ENCODE peak calls at places on chromosomes 2 and 18, in five cellular contexts. One of them, this sample, is unnamed.

GRCh38 chr2:234818937-234819336 is 132.9 kb upstream of the SH3BP4 start:
- DNase-seq in heart right ventricle: no peak
- DNase-seq in endodermal cell: no peak
- DNase-seq in suprapubic skin: no peak
- DNase-seq in GM12865: no peak
- DNase-seq in this sample: no peak

GRCh38 chr18:45830917-45831316 is 5.4 kb downstream of the SIGLEC15 start:
- DNase-seq in heart right ventricle: no peak
- DNase-seq in endodermal cell: no peak
- DNase-seq in suprapubic skin: no peak
- DNase-seq in GM12865: no peak
- DNase-seq in this sample: no peak

GRCh38 chr2:141186413-141187062 is 944.3 kb downstream of the LRP1B start:
- DNase-seq in heart right ventricle: no peak
- DNase-seq in endodermal cell: no peak
- DNase-seq in suprapubic skin: no peak
- DNase-seq in GM12865: no peak
- DNase-seq in this sample: no peak

GRCh38 chr2:239817011-239817490 is 208.1 kb downstream of the NDUFA10 start:
- DNase-seq in heart right ventricle: no peak
- DNase-seq in endodermal cell: peak; percentile 37
- DNase-seq in suprapubic skin: peak; percentile 65
- DNase-seq in GM12865: no peak
- DNase-seq in this sample: no peak

GRCh38 chr2:96815326-96816126 is 542 bp upstream of the CNNM3 start:
- DNase-seq in heart right ventricle: no peak
- DNase-seq in endodermal cell: peak; percentile 63
- DNase-seq in suprapubic skin: no peak
- DNase-seq in GM12865: peak; percentile 24
- DNase-seq in this sample: no peak

GRCh38 chr2:38416296-38417036 is 39.4 kb upstream of the ATL2 start:
- DNase-seq in heart right ventricle: no peak
- DNase-seq in endodermal cell: no peak
- DNase-seq in suprapubic skin: no peak
- DNase-seq in GM12865: no peak
- DNase-seq in this sample: no peak

GRCh38 chr2:109324859-109325258 is 195.9 kb downstream of the SH3RF3 start:
- DNase-seq in heart right ventricle: peak; percentile 55
- DNase-seq in endodermal cell: no peak
- DNase-seq in suprapubic skin: no peak
- DNase-seq in GM12865: no peak
- DNase-seq in this sample: no peak

GRCh38 chr2:224520064-224520463 is 65.1 kb downstream of the CUL3 start:
- DNase-seq in heart right ventricle: no peak
- DNase-seq in endodermal cell: no peak
- DNase-seq in suprapubic skin: no peak
- DNase-seq in GM12865: peak; percentile 92
- DNase-seq in this sample: no peak

GRCh38 chr2:55720417-55720816 is 26.8 kb upstream of the PNPT1 start:
- DNase-seq in heart right ventricle: no peak
- DNase-seq in endodermal cell: no peak
- DNase-seq in suprapubic skin: no peak
- DNase-seq in GM12865: no peak
- DNase-seq in this sample: no peak

GRCh38 chr2:127721978-127722355 is 20.7 kb downstream of the SFT2D3 start:
- DNase-seq in heart right ventricle: no peak
- DNase-seq in endodermal cell: no peak
- DNase-seq in suprapubic skin: no peak
- DNase-seq in GM12865: no peak
- DNase-seq in this sample: no peak

GRCh38 chr2:213065583-213066444 is 85.6 kb downstream of the IKZF2 start:
- DNase-seq in heart right ventricle: peak; percentile 29
- DNase-seq in endodermal cell: peak; percentile 67
- DNase-seq in suprapubic skin: no peak
- DNase-seq in GM12865: peak; percentile 37
- DNase-seq in this sample: no peak

GRCh38 chr2:145845207-145845894 is 1325.4 kb upstream of the ZEB2 start:
- DNase-seq in heart right ventricle: no peak
- DNase-seq in endodermal cell: no peak
- DNase-seq in suprapubic skin: no peak
- DNase-seq in GM12865: no peak
- DNase-seq in this sample: no peak

GRCh38 chr2:100983684-100984310 is 18.3 kb upstream of the RPL31 start:
- DNase-seq in heart right ventricle: no peak
- DNase-seq in endodermal cell: no peak
- DNase-seq in suprapubic skin: no peak
- DNase-seq in GM12865: no peak
- DNase-seq in this sample: no peak

GRCh38 chr2:38836801-38837200 is 38.9 kb downstream of the DHX57 start:
- DNase-seq in heart right ventricle: no peak
- DNase-seq in endodermal cell: no peak
- DNase-seq in suprapubic skin: no peak
- DNase-seq in GM12865: peak; percentile 28
- DNase-seq in this sample: no peak

GRCh38 chr18:45402485-45403056 is 212.7 kb upstream of the SLC14A2 start:
- DNase-seq in heart right ventricle: no peak
- DNase-seq in endodermal cell: no peak
- DNase-seq in suprapubic skin: no peak
- DNase-seq in GM12865: no peak
- DNase-seq in this sample: no peak

GRCh38 chr2:73068147-73068546 is 3.4 kb downstream of the SFXN5 start:
- DNase-seq in heart right ventricle: no peak
- DNase-seq in endodermal cell: peak; percentile 24
- DNase-seq in suprapubic skin: no peak
- DNase-seq in GM12865: no peak
- DNase-seq in this sample: no peak

GRCh38 chr2:180519276-180519675 is 461.1 kb upstream of the UBE2E3 start:
- DNase-seq in heart right ventricle: no peak
- DNase-seq in endodermal cell: no peak
- DNase-seq in suprapubic skin: no peak
- DNase-seq in GM12865: no peak
- DNase-seq in this sample: no peak

GRCh38 chr2:16613475-16613874 is 52.2 kb downstream of the CYRIA start:
- DNase-seq in heart right ventricle: no peak
- DNase-seq in endodermal cell: no peak
- DNase-seq in suprapubic skin: no peak
- DNase-seq in GM12865: peak; percentile 49
- DNase-seq in this sample: no peak

GRCh38 chr18:58045265-58046086 is 1.4 kb downstream of the NEDD4L start:
- DNase-seq in heart right ventricle: peak; percentile 17
- DNase-seq in endodermal cell: peak; percentile 90
- DNase-seq in suprapubic skin: peak; percentile 81
- DNase-seq in GM12865: peak; percentile 48
- DNase-seq in this sample: no peak

GRCh38 chr2:85414761-85415498 is 3.6 kb upstream of the SH2D6 start:
- DNase-seq in heart right ventricle: no peak
- DNase-seq in endodermal cell: no peak
- DNase-seq in suprapubic skin: no peak
- DNase-seq in GM12865: no peak
- DNase-seq in this sample: no peak

GRCh38 chr2:5981241-5982055 is 289.3 kb downstream of the SOX11 start:
- DNase-seq in heart right ventricle: no peak
- DNase-seq in endodermal cell: peak; percentile 78
- DNase-seq in suprapubic skin: no peak
- DNase-seq in GM12865: no peak
- DNase-seq in this sample: peak; percentile 91

GRCh38 chr18:33440384-33441043 is at the start of gene CCDC178:
- DNase-seq in heart right ventricle: peak; percentile 16
- DNase-seq in endodermal cell: peak; percentile 89
- DNase-seq in suprapubic skin: no peak
- DNase-seq in GM12865: no peak
- DNase-seq in this sample: no peak

GRCh38 chr2:173891315-173892037 is 73.7 kb downstream of the SP3 start:
- DNase-seq in heart right ventricle: no peak
- DNase-seq in endodermal cell: no peak
- DNase-seq in suprapubic skin: no peak
- DNase-seq in GM12865: no peak
- DNase-seq in this sample: no peak

GRCh38 chr2:143939976-143940375 is 579.9 kb downstream of the ZEB2 start:
- DNase-seq in heart right ventricle: no peak
- DNase-seq in endodermal cell: no peak
- DNase-seq in suprapubic skin: no peak
- DNase-seq in GM12865: no peak
- DNase-seq in this sample: no peak

GRCh38 chr2:63424329-63425078 is 163.8 kb downstream of the WDPCP start:
- DNase-seq in heart right ventricle: no peak
- DNase-seq in endodermal cell: peak; percentile 66
- DNase-seq in suprapubic skin: no peak
- DNase-seq in GM12865: peak; percentile 86
- DNase-seq in this sample: no peak

GRCh38 chr2:69601179-69601612 is 42.3 kb downstream of the AAK1 start:
- DNase-seq in heart right ventricle: no peak
- DNase-seq in endodermal cell: no peak
- DNase-seq in suprapubic skin: no peak
- DNase-seq in GM12865: no peak
- DNase-seq in this sample: peak; percentile 29

GRCh38 chr18:48676756-48677368 is 138.0 kb downstream of the CTIF start:
- DNase-seq in heart right ventricle: peak; percentile 79
- DNase-seq in endodermal cell: peak; percentile 92
- DNase-seq in suprapubic skin: no peak
- DNase-seq in GM12865: peak; percentile 73
- DNase-seq in this sample: no peak

GRCh38 chr2:134289225-134289624 is 35.4 kb downstream of the MGAT5 start:
- DNase-seq in heart right ventricle: no peak
- DNase-seq in endodermal cell: no peak
- DNase-seq in suprapubic skin: no peak
- DNase-seq in GM12865: no peak
- DNase-seq in this sample: no peak

GRCh38 chr2:42951263-42951938 is 159.0 kb upstream of the HAAO start:
- DNase-seq in heart right ventricle: peak; percentile 52
- DNase-seq in endodermal cell: no peak
- DNase-seq in suprapubic skin: no peak
- DNase-seq in GM12865: no peak
- DNase-seq in this sample: no peak

GRCh38 chr2:161223139-161223732 is 63.0 kb downstream of the TANK start:
- DNase-seq in heart right ventricle: no peak
- DNase-seq in endodermal cell: no peak
- DNase-seq in suprapubic skin: no peak
- DNase-seq in GM12865: peak; percentile 58
- DNase-seq in this sample: no peak

GRCh38 chr2:239602290-239603282 is 201.8 kb upstream of the HDAC4 start:
- DNase-seq in heart right ventricle: no peak
- DNase-seq in endodermal cell: peak; percentile 55
- DNase-seq in suprapubic skin: peak; percentile 52
- DNase-seq in GM12865: no peak
- DNase-seq in this sample: no peak

GRCh38 chr18:50786851-50787250 is 33.0 kb downstream of the MRO start:
- DNase-seq in heart right ventricle: no peak
- DNase-seq in endodermal cell: no peak
- DNase-seq in suprapubic skin: no peak
- DNase-seq in GM12865: no peak
- DNase-seq in this sample: peak; percentile 50

GRCh38 chr2:239882335-239882734 is 142.8 kb downstream of the NDUFA10 start:
- DNase-seq in heart right ventricle: no peak
- DNase-seq in endodermal cell: peak; percentile 93
- DNase-seq in suprapubic skin: peak; percentile 78
- DNase-seq in GM12865: peak; percentile 51
- DNase-seq in this sample: peak; percentile 75

GRCh38 chr2:241505086-241505780 is 3.2 kb downstream of the STK25 start:
- DNase-seq in heart right ventricle: no peak
- DNase-seq in endodermal cell: no peak
- DNase-seq in suprapubic skin: no peak
- DNase-seq in GM12865: no peak
- DNase-seq in this sample: no peak

GRCh38 chr2:241507430-241508239 is 749 bp downstream of the STK25 start:
- DNase-seq in heart right ventricle: no peak
- DNase-seq in endodermal cell: peak; percentile 81
- DNase-seq in suprapubic skin: no peak
- DNase-seq in GM12865: peak; percentile 47
- DNase-seq in this sample: no peak

GRCh38 chr2:241508240-241508509 is 209 bp downstream of the STK25 start:
- DNase-seq in heart right ventricle: no peak
- DNase-seq in endodermal cell: no peak
- DNase-seq in suprapubic skin: no peak
- DNase-seq in GM12865: no peak
- DNase-seq in this sample: no peak

GRCh38 chr2:241505781-241506201 is 2.6 kb downstream of the STK25 start:
- DNase-seq in heart right ventricle: no peak
- DNase-seq in endodermal cell: no peak
- DNase-seq in suprapubic skin: no peak
- DNase-seq in GM12865: no peak
- DNase-seq in this sample: no peak

GRCh38 chr2:241506793-241507429 is 1.5 kb downstream of the STK25 start:
- DNase-seq in heart right ventricle: no peak
- DNase-seq in endodermal cell: no peak
- DNase-seq in suprapubic skin: no peak
- DNase-seq in GM12865: no peak
- DNase-seq in this sample: no peak
- H3K4me3 ChIP-seq in heart right ventricle: peak overlapping the region; percentile 76
- H3K4me3 ChIP-seq in endodermal cell: peak overlapping the region; percentile 87
- H3K4me3 ChIP-seq in suprapubic skin: peak overlapping the region; percentile 93
- H3K4me3 ChIP-seq in GM12865: peak overlapping the region; percentile 85
- H3K4me3 ChIP-seq in this sample: peak overlapping the region; percentile 100

DNA sequence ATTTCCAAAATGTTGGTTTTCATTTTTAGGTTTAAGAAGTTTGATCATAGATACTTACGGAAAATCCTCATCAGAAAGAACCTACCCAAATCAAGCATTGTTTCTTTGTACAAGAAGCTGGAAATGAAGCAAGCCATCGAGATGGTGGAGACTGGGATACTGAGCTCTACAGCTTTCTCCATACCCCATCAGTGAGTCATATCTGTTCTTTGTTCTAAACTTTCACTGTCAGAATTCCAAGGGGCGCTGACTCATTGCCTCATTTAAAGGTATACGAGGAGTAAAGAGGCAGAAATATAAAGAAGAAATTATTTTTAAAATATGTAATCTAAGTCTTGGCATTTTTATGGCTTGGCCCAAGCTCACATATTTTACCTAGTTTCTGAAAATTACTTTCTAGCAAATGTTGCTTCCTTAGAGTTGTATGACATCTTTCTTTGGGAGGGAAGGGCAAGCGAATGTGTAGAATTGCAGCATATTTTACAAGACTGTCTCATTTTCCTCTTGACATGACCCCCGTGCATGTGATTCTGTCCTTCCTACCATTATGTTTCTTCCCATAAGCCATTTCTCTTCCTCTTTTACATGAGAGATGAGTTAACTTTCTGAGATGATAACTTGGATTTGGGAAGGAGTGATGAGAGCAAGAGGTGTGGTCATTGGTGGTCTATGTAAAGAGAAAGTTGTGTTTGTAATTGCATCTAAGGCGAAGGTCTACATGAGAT is 41.2 kb downstream of the SLC9A4 start:
- DNase-seq in heart right ventricle: no peak
- DNase-seq in endodermal cell: no peak
- DNase-seq in suprapubic skin: no peak
- DNase-seq in GM12865: no peak
- DNase-seq in this sample: no peak
- H3K4me3 ChIP-seq in heart right ventricle: no peak overlapping the region
- H3K4me3 ChIP-seq in endodermal cell: no peak overlapping the region
- H3K4me3 ChIP-seq in suprapubic skin: no peak overlapping the region
- H3K4me3 ChIP-seq in GM12865: no peak overlapping the region
- H3K4me3 ChIP-seq in this sample: no peak overlapping the region

GRCh38 chr2:165067958-165068612 is 112.8 kb upstream of the SLC38A11 start:
- DNase-seq in heart right ventricle: peak; percentile 42
- DNase-seq in endodermal cell: peak; percentile 92
- DNase-seq in suprapubic skin: no peak
- DNase-seq in GM12865: no peak
- DNase-seq in this sample: no peak
- H3K4me3 ChIP-seq in heart right ventricle: no peak overlapping the region
- H3K4me3 ChIP-seq in endodermal cell: no peak overlapping the region
- H3K4me3 ChIP-seq in suprapubic skin: no peak overlapping the region
- H3K4me3 ChIP-seq in GM12865: no peak overlapping the region
- H3K4me3 ChIP-seq in this sample: peak overlapping the region; percentile 11

GRCh38 chr2:103823847-103824246 is 1030.1 kb upstream of the POU3F3 start:
- DNase-seq in heart right ventricle: no peak
- DNase-seq in endodermal cell: no peak
- DNase-seq in suprapubic skin: no peak
- DNase-seq in GM12865: no peak
- DNase-seq in this sample: no peak
- H3K4me3 ChIP-seq in heart right ventricle: no peak overlapping the region
- H3K4me3 ChIP-seq in endodermal cell: no peak overlapping the region
- H3K4me3 ChIP-seq in suprapubic skin: no peak overlapping the region
- H3K4me3 ChIP-seq in GM12865: no peak overlapping the region
- H3K4me3 ChIP-seq in this sample: no peak overlapping the region

This sample was measured in esophagus muscularis mucosa.